ENCODE peak calls at places on chromosomes 13 and 19, in four cellular contexts. One of them, this sample, is unnamed.

GRCh38 chr19:46202426-46202825 is 27.1 kb upstream of the IGFL1 start:
- DNase-seq in right lobe of liver: no peak
- DNase-seq in stimulated activated CD4-positive, alpha-beta T cell treated with anti-CD3 and anti-CD28 coated beads, Interleukin-2, amount 100 ng/mL, for 24 hours: no peak
- DNase-seq in AG09319: no peak
- DNase-seq in this sample: no peak

GRCh38 chr13:50714886-50715285 is 128.6 kb downstream of the DLEU7 start:
- DNase-seq in right lobe of liver: no peak
- DNase-seq in AG09319: no peak
- DNase-seq in stimulated activated CD4-positive, alpha-beta T cell treated with anti-CD3 and anti-CD28 coated beads, Interleukin-2, amount 100 ng/mL, for 24 hours: no peak
- DNase-seq in this sample: no peak

GRCh38 chr19:18013621-18014111 is 5.7 kb downstream of the ARRDC2 start:
- DNase-seq in stimulated activated CD4-positive, alpha-beta T cell treated with anti-CD3 and anti-CD28 coated beads, Interleukin-2, amount 100 ng/mL, for 24 hours: no peak
- DNase-seq in AG09319: no peak
- DNase-seq in right lobe of liver: peak; percentile 80
- DNase-seq in this sample: no peak

GRCh38 chr13:70415141-70415540 is 306.9 kb upstream of the KLHL1 start:
- DNase-seq in right lobe of liver: no peak
- DNase-seq in stimulated activated CD4-positive, alpha-beta T cell treated with anti-CD3 and anti-CD28 coated beads, Interleukin-2, amount 100 ng/mL, for 24 hours: no peak
- DNase-seq in AG09319: no peak
- DNase-seq in this sample: no peak

GRCh38 chr19:55080915-55081772 is 5.5 kb downstream of the EPS8L1 start:
- DNase-seq in AG09319: no peak
- DNase-seq in stimulated activated CD4-positive, alpha-beta T cell treated with anti-CD3 and anti-CD28 coated beads, Interleukin-2, amount 100 ng/mL, for 24 hours: peak; percentile 85
- DNase-seq in right lobe of liver: peak; percentile 61
- DNase-seq in this sample: no peak

GRCh38 chr19:40147338-40147692 is 43.9 kb upstream of the MAP3K10 start:
- DNase-seq in right lobe of liver: peak; percentile 18
- DNase-seq in AG09319: no peak
- DNase-seq in stimulated activated CD4-positive, alpha-beta T cell treated with anti-CD3 and anti-CD28 coated beads, Interleukin-2, amount 100 ng/mL, for 24 hours: no peak
- DNase-seq in this sample: no peak

GRCh38 chr19:19259741-19260140 is 13.4 kb downstream of the TM6SF2 start:
- DNase-seq in AG09319: no peak
- DNase-seq in right lobe of liver: no peak
- DNase-seq in stimulated activated CD4-positive, alpha-beta T cell treated with anti-CD3 and anti-CD28 coated beads, Interleukin-2, amount 100 ng/mL, for 24 hours: no peak
- DNase-seq in this sample: no peak

GRCh38 chr13:33519561-33520479 is 234.3 kb upstream of the STARD13 start:
- DNase-seq in stimulated activated CD4-positive, alpha-beta T cell treated with anti-CD3 and anti-CD28 coated beads, Interleukin-2, amount 100 ng/mL, for 24 hours: no peak
- DNase-seq in AG09319: peak; percentile 51
- DNase-seq in right lobe of liver: no peak
- DNase-seq in this sample: peak; percentile 90

GRCh38 chr19:29714371-29714952 is 599 bp downstream of the C19orf12 start:
- DNase-seq in stimulated activated CD4-positive, alpha-beta T cell treated with anti-CD3 and anti-CD28 coated beads, Interleukin-2, amount 100 ng/mL, for 24 hours: no peak
- DNase-seq in AG09319: no peak
- DNase-seq in right lobe of liver: no peak
- DNase-seq in this sample: no peak

GRCh38 chr13:112134150-112135075 is 67.5 kb downstream of the SOX1 start:
- DNase-seq in right lobe of liver: no peak
- DNase-seq in stimulated activated CD4-positive, alpha-beta T cell treated with anti-CD3 and anti-CD28 coated beads, Interleukin-2, amount 100 ng/mL, for 24 hours: no peak
- DNase-seq in AG09319: no peak
- DNase-seq in this sample: no peak

GRCh38 chr19:42129399-42130253 is 2.6 kb downstream of the POU2F2 start:
- DNase-seq in AG09319: no peak
- DNase-seq in right lobe of liver: no peak
- DNase-seq in stimulated activated CD4-positive, alpha-beta T cell treated with anti-CD3 and anti-CD28 coated beads, Interleukin-2, amount 100 ng/mL, for 24 hours: no peak
- DNase-seq in this sample: no peak

GRCh38 chr13:50156722-50157121 is 141.5 kb downstream of the KCNRG start:
- DNase-seq in right lobe of liver: no peak
- DNase-seq in AG09319: no peak
- DNase-seq in stimulated activated CD4-positive, alpha-beta T cell treated with anti-CD3 and anti-CD28 coated beads, Interleukin-2, amount 100 ng/mL, for 24 hours: no peak
- DNase-seq in this sample: peak; percentile 45

GRCh38 chr19:40632311-40633036 is 31.3 kb downstream of the LTBP4 start:
- DNase-seq in AG09319: no peak
- DNase-seq in right lobe of liver: no peak
- DNase-seq in stimulated activated CD4-positive, alpha-beta T cell treated with anti-CD3 and anti-CD28 coated beads, Interleukin-2, amount 100 ng/mL, for 24 hours: no peak
- DNase-seq in this sample: no peak

GRCh38 chr13:30305456-30305855 is 1.9 kb downstream of the KATNAL1 start:
- DNase-seq in AG09319: no peak
- DNase-seq in stimulated activated CD4-positive, alpha-beta T cell treated with anti-CD3 and anti-CD28 coated beads, Interleukin-2, amount 100 ng/mL, for 24 hours: no peak
- DNase-seq in right lobe of liver: no peak
- DNase-seq in this sample: no peak

GRCh38 chr19:45113628-45114027 is 20.6 kb downstream of the PPP1R37 start:
- DNase-seq in stimulated activated CD4-positive, alpha-beta T cell treated with anti-CD3 and anti-CD28 coated beads, Interleukin-2, amount 100 ng/mL, for 24 hours: no peak
- DNase-seq in AG09319: no peak
- DNase-seq in right lobe of liver: no peak
- DNase-seq in this sample: no peak

GRCh38 chr13:25001807-25002206 is 94.1 kb upstream of the PABPC3 start:
- DNase-seq in AG09319: no peak
- DNase-seq in stimulated activated CD4-positive, alpha-beta T cell treated with anti-CD3 and anti-CD28 coated beads, Interleukin-2, amount 100 ng/mL, for 24 hours: no peak
- DNase-seq in right lobe of liver: no peak
- DNase-seq in this sample: no peak

GRCh38 chr19:2059422-2060201 is 8.6 kb upstream of the MKNK2 start:
- DNase-seq in stimulated activated CD4-positive, alpha-beta T cell treated with anti-CD3 and anti-CD28 coated beads, Interleukin-2, amount 100 ng/mL, for 24 hours: no peak
- DNase-seq in right lobe of liver: peak; percentile 97
- DNase-seq in AG09319: peak; percentile 77
- DNase-seq in this sample: no peak

GRCh38 chr19:10010247-10010691 is at the start of gene COL5A3:
- DNase-seq in stimulated activated CD4-positive, alpha-beta T cell treated with anti-CD3 and anti-CD28 coated beads, Interleukin-2, amount 100 ng/mL, for 24 hours: no peak
- DNase-seq in right lobe of liver: peak; percentile 56
- DNase-seq in AG09319: no peak
- DNase-seq in this sample: no peak

GRCh38 chr13:110042253-110042652 is 255.9 kb upstream of the IRS2 start:
- DNase-seq in stimulated activated CD4-positive, alpha-beta T cell treated with anti-CD3 and anti-CD28 coated beads, Interleukin-2, amount 100 ng/mL, for 24 hours: no peak
- DNase-seq in right lobe of liver: no peak
- DNase-seq in AG09319: peak; percentile 45
- DNase-seq in this sample: no peak

GRCh38 chr19:10510301-10510802 is 6.9 kb downstream of the S1PR5 start:
- DNase-seq in AG09319: no peak
- DNase-seq in right lobe of liver: no peak
- DNase-seq in stimulated activated CD4-positive, alpha-beta T cell treated with anti-CD3 and anti-CD28 coated beads, Interleukin-2, amount 100 ng/mL, for 24 hours: peak; percentile 76
- DNase-seq in this sample: no peak

This sample was measured in skeletal muscle cell.